ENCODE peak calls at places on chromosomes 1 and 21, in six cellular contexts. P is K562, X is GM12891, O is HepG2, U is H1, H is GM12878. R is an unnamed sample.

GRCh38 chr1:232036161-232036942 is 409.8 kb downstream of the DISC1 start:
- DNase-seq in X (no peak), H (no peak), O (no peak), P (no peak), U (no peak), R (no peak)

GRCh38 chr1:154729031-154729442 is 121.1 kb upstream of the ADAR start:
- DNase-seq in O (peak), X (no peak), U (no peak), H (no peak), P (peak), R (no peak)

GRCh38 chr1:202247837-202248795 is 54.5 kb downstream of the LGR6 start:
- DNase-seq in O (no peak), H (no peak), X (no peak), P (no peak), U (no peak), R (no peak)

GRCh38 chr1:67869233-67869632 is 36.0 kb upstream of the GNG12 start:
- DNase-seq in H (no peak), X (no peak), P (no peak), U (no peak), O (no peak), R (no peak)

GRCh38 chr1:7171574-7171973 is 386.3 kb downstream of the CAMTA1 start:
- DNase-seq in U (no peak), X (no peak), H (no peak), P (no peak), O (no peak), R (no peak)

GRCh38 chr1:229986737-229987364 is 80.2 kb upstream of the GALNT2 start:
- DNase-seq in H (no peak), O (no peak), P (no peak), U (no peak), X (no peak), R (no peak)

GRCh38 chr1:9701661-9702060 is 50.1 kb downstream of the PIK3CD start:
- DNase-seq in U (no peak), O (no peak), H (no peak), P (no peak), X (no peak), R (no peak)

GRCh38 chr21:15729674-15730483 is at the start of gene USP25:
- DNase-seq in H (peak), X (peak), U (peak), P (peak), O (peak), R (peak)

GRCh38 chr1:233105225-233105624 is 154.8 kb downstream of the NTPCR start:
- DNase-seq in H (no peak), X (no peak), U (no peak), P (no peak), O (no peak), R (no peak)

GRCh38 chr1:222454782-222455181 is 93.1 kb downstream of the HHIPL2 start:
- DNase-seq in O (no peak), U (no peak), H (no peak), X (no peak), P (no peak), R (no peak)

GRCh38 chr1:29575826-29576225 is 339.5 kb downstream of the PTPRU start:
- DNase-seq in U (no peak), O (no peak), X (no peak), H (no peak), P (no peak), R (no peak)

GRCh38 chr1:155135416-155136197 is at the start of gene SLC50A1:
- DNase-seq in O (peak), H (peak), X (peak), P (peak), U (peak), R (peak)

GRCh38 chr1:23799570-23800395 is 771 bp downstream of the GALE start:
- DNase-seq in X (peak), U (peak), H (no peak), O (peak), P (peak), R (peak)

GRCh38 chr1:220430059-220430458 is 97.9 kb upstream of the MARK1 start:
- DNase-seq in X (no peak), O (no peak), P (no peak), H (no peak), U (no peak), R (no peak)

GRCh38 chr1:65393345-65393744 is 27.1 kb upstream of the LEPR start:
- DNase-seq in O (no peak), U (no peak), H (peak), X (no peak), P (no peak), R (peak)

GRCh38 chr1:93715529-93716126 is 34.0 kb upstream of the BCAR3 start:
- DNase-seq in X (no peak), P (no peak), U (no peak), H (no peak), O (no peak), R (no peak)

GRCh38 chr1:14915356-14916054 is 238.0 kb upstream of the TMEM51 start:
- DNase-seq in O (peak), H (no peak), U (peak), X (peak), P (peak), R (peak)

GRCh38 chr1:201678264-201679101 is 139.6 kb downstream of the NAV1 start:
- DNase-seq in P (no peak), O (no peak), U (peak), H (no peak), X (no peak), R (no peak)

GRCh38 chr1:40919475-40920011 is 57.4 kb upstream of the CITED4 start:
- DNase-seq in U (no peak), O (peak), X (no peak), P (no peak), H (no peak), R (no peak)

GRCh38 chr1:33347650-33347992 is 26.7 kb upstream of the A3GALT2 start:
- DNase-seq in X (no peak), O (peak), H (no peak), P (no peak), U (no peak), R (no peak)

GRCh38 chr1:93001893-93002292 is 40.6 kb upstream of the DIPK1A start:
- DNase-seq in X (no peak), P (no peak), O (no peak), U (no peak), H (no peak), R (no peak)

GRCh38 chr1:3237570-3237969 is 168.6 kb downstream of the PRDM16 start:
- DNase-seq in X (no peak), H (no peak), P (no peak), U (no peak), O (no peak), R (no peak)

GRCh38 chr1:86502721-86503430 is 34.1 kb downstream of the CLCA1 start:
- DNase-seq in U (peak), X (no peak), P (no peak), H (no peak), O (peak), R (no peak)

GRCh38 chr1:197081117-197081753 is 14.2 kb upstream of the F13B start:
- DNase-seq in H (no peak), O (no peak), X (no peak), P (no peak), U (no peak), R (no peak)

GRCh38 chr1:111571987-111572386 is 47.6 kb upstream of the RAP1A start:
- DNase-seq in U (no peak), H (no peak), P (no peak), X (no peak), O (no peak), R (no peak)

GRCh38 chr1:17135530-17135929 is 16.3 kb upstream of the PADI2 start:
- DNase-seq in X (no peak), O (no peak), U (no peak), H (no peak), P (no peak), R (no peak)

GRCh38 chr1:31038360-31038759 is 27.2 kb downstream of the PUM1 start:
- DNase-seq in P (no peak), H (no peak), X (no peak), O (no peak), U (no peak), R (no peak)

GRCh38 chr1:212613440-212614335 is 5.1 kb downstream of the ATF3 start:
- DNase-seq in O (no peak), X (no peak), P (no peak), H (no peak), U (no peak), R (no peak)

GRCh38 chr1:204369006-204369726 is 9.4 kb upstream of the PLEKHA6 start:
- DNase-seq in U (no peak), P (no peak), X (no peak), O (no peak), H (no peak), R (no peak)

GRCh38 chr1:14415396-14415795 is 183.1 kb upstream of the KAZN start:
- DNase-seq in X (no peak), U (peak), P (peak), H (no peak), O (no peak), R (no peak)

GRCh38 chr1:233081686-233082085 is 131.3 kb downstream of the NTPCR start:
- DNase-seq in X (no peak), O (no peak), U (no peak), P (no peak), H (no peak), R (no peak)

GRCh38 chr1:219495737-219496408 is 117.0 kb downstream of the ZC3H11B start:
- DNase-seq in X (no peak), O (no peak), P (no peak), H (no peak), U (no peak), R (no peak)

GRCh38 chr1:26820784-26821269 is 5.7 kb upstream of the ZDHHC18 start:
- DNase-seq in H (peak), P (no peak), O (peak), X (peak), U (no peak), R (peak)

GRCh38 chr21:30434033-30434631 is 4.1 kb downstream of the KRTAP13-4 start:
- DNase-seq in H (no peak), X (no peak), O (no peak), U (peak), P (peak), R (no peak)

GRCh38 chr1:23996700-23997229 is 16.6 kb upstream of the SRSF10 start:
- DNase-seq in H (no peak), P (no peak), X (no peak), U (no peak), O (no peak), R (no peak)

GRCh38 chr1:210328746-210329488 is at the start of gene HHAT:
- DNase-seq in U (peak), O (peak), P (peak), X (peak), H (no peak), R (peak)

GRCh38 chr1:93081716-93082115 is 2.6 kb downstream of the MTF2 start:
- DNase-seq in U (no peak), O (no peak), H (no peak), P (no peak), X (no peak), R (no peak)

GRCh38 chr1:111801071-111801850 is 45.6 kb downstream of the DDX20 start:
- DNase-seq in H (no peak), U (no peak), P (peak), O (no peak), X (no peak), R (no peak)

GRCh38 chr1:78493456-78493855 is 2.7 kb downstream of the PTGFR start:
- DNase-seq in P (no peak), U (no peak), O (no peak), H (no peak), X (no peak), R (no peak)

DNA sequence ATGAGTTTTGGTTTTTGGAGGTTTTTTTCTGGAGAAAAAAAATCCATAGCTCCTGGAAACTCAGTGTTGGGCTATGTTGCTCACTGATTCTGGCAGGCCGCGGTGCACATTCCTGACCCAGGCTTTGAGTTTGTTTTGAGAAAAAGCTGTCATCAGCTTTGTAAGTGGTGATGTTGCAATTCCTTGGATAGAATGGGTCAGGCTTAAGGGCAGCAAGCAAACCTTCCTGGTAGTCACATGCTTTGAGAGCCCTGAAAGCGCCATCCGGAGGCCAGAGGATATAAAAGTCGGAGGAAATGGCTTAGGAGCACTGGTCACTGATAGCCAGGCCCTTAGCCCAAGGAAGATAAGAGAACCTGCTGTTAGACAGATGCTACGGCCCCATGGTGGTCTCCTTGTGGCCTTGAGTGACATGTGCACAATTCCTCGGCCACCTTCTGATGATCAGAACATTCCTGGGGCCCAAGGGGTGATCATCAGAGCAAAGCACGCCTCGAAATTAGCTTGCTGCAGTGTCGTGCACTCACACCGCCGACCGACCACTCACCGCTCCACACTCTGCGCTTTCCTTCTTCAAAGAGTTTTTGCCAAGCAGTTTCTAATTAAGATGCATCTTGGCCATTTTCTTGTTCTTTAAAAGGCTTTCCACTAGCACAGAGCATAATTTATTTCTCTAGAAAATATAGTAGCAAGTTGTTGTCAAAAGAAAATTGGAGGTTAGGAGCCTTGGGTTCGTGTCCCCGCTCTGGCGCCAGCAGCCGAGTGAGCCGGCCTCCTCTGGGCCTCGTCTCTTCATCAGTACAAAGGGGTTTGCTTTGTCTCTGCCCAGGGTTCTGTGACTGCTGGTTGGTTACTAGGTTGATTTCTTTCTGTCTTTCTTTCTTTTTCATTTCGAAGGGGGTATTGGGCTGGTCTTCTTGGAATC is 78.7 kb downstream of the MAN1C1 start:
- DNase-seq in P (peak), U (no peak), X (no peak), H (no peak), O (peak), R (no peak)
- TF ChIP-seq POLR2AphosphoS5 in P (no peak), U (no peak), X (no peak), H (no peak), O (no peak), R (no peak)

DNA sequence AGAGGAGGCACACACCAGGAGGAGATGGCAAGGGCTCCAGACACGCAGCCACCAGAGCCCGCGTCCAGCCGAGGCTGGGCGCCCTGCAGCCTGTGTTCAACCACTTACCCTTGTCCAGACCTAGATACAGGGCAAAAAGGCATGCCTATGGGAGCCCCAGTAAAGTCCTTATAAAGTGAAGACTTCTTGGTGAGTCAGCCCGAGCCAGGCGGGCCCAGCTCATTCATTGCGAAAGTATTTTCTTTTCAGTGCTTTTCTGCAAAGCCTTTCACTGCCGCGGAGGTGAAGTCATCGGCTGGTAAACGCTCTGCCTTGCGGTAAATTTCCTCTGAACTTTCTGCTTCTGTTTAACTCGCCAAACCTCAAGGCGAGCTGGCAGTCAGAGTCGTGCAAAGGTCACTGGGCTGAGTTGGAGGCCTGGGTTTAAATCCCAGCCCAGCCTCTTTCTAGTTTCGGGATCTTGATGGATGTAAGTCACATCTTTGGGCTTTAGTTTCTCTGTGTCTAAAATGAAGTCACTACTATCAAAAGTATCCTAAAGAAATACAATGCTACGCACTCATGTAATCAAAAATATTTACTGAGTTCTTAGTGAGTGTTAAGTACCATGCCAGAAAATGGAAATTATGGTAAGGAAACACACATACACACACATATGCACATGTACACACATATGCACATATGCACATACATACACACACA is 54.7 kb upstream of the IFFO2 start:
- DNase-seq in X (no peak), U (no peak), H (peak), O (peak), P (no peak), R (no peak)
- TF ChIP-seq POLR2A in X (no peak), U (no peak), H (no peak), O (peak), P (no peak), R (no peak)

GRCh38 chr1:148353461-148354283 is 129.4 kb downstream of the PPIAL4G start:
- DNase-seq in P (peak), X (no peak), H (no peak), U (no peak), O (peak), R (no peak)
- TF ChIP-seq TAF1 in P (no peak), X (no peak), H (no peak), U (peak), O (no peak), R (no peak)

DNA sequence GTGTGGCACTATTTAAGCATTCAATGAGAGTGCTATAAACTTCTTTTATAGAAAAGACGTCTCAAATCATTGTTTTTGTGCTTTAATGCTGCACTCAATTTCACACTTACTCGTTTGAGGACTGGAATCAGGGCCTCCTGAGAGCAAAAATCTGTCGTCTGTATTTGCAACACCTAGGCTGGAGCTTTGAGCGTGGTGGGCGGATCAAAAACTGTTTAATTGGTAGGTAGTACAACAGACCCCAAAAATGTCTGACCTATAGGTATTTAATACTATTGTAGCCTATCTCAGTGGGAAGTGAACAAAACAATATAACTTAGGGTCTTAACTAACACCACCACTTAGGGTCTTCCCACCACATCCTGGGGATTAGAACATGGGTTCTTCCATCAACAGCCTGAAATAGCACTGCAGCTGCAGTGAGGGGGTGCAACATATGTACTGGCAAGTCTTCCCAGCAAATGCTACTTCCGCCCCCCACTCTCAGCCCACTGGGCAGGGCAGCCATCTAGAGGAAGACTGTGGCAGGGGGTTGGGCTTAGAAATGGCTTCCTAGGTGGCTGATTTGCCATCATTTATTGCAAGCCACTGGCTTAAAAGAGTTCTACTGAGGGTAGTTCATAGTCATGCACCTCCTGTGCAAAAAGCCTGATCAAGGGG is 48.3 kb downstream of the CD46 start:
- DNase-seq in U (no peak), H (no peak), X (no peak), P (no peak), O (no peak), R (no peak)
- TF ChIP-seq POLR2AphosphoS5 in U (peak), H (peak), X (no peak), P (no peak), O (no peak), R (no peak)

GRCh38 chr1:46667782-46668760 is at the start of gene ATPAF1:
- DNase-seq in O (peak), P (peak), X (peak), H (peak), U (peak), R (peak)
- TF ChIP-seq POLR2A in O (peak), P (no peak), X (peak), H (peak), U (peak), R (peak)

GRCh38 chr1:236953161-236953560 is 51.1 kb downstream of the MT1HL1 start:
- DNase-seq in P (no peak), O (no peak), U (no peak), X (no peak), H (no peak), R (no peak)
- TF ChIP-seq TAF1 in P (no peak), O (no peak), U (no peak), X (no peak), H (no peak), R (no peak)

GRCh38 chr1:43300661-43301094 is at the start of gene TIE1:
- DNase-seq in U (no peak), X (no peak), O (no peak), P (no peak), H (no peak), R (no peak)
- TF ChIP-seq POLR2AphosphoS5 in U (no peak), X (no peak), O (no peak), P (no peak), H (no peak), R (no peak)

GRCh38 chr1:1560178-1560577 is 14.5 kb downstream of the SSU72 start:
- DNase-seq in H (no peak), U (no peak), P (no peak), O (no peak), X (no peak), R (no peak)

GRCh38 chr1:1564278-1564677 is 10.4 kb downstream of the SSU72 start:
- DNase-seq in H (no peak), X (no peak), O (no peak), U (no peak), P (no peak), R (no peak)

GRCh38 chr1:1562556-1563195 is 12.0 kb downstream of the SSU72 start:
- DNase-seq in P (no peak), X (no peak), H (no peak), O (no peak), U (no peak), R (no peak)

GRCh38 chr1:1563688-1564087 is 11.0 kb downstream of the SSU72 start:
- DNase-seq in H (no peak), U (no peak), X (no peak), O (no peak), P (no peak), R (no peak)

GRCh38 chr1:1561801-1562470 is 12.7 kb downstream of the SSU72 start:
- DNase-seq in P (no peak), U (no peak), X (no peak), O (no peak), H (no peak), R (no peak)
- TF ChIP-seq POLR2A in P (peak), U (no peak), X (peak), O (no peak), H (no peak), R (no peak)

GRCh38 chr1:25729774-25730173 is 70.2 kb upstream of the SELENON start:
- DNase-seq in P (no peak), H (no peak), O (no peak), X (no peak), U (no peak), R (no peak)

GRCh38 chr1:25727026-25727818 is 72.8 kb upstream of the SELENON start:
- DNase-seq in H (no peak), O (no peak), P (no peak), U (no peak), X (no peak), R (no peak)

GRCh38 chr1:25729045-25729444 is 70.9 kb upstream of the SELENON start:
- DNase-seq in H (no peak), O (no peak), U (no peak), X (no peak), P (no peak), R (no peak)

GRCh38 chr1:25728301-25728935 is 71.6 kb upstream of the SELENON start:
- DNase-seq in X (no peak), O (no peak), U (no peak), H (no peak), P (no peak), R (no peak)

GRCh38 chr1:25727819-25728286 is 72.1 kb upstream of the SELENON start:
- DNase-seq in H (no peak), O (peak), X (no peak), U (peak), P (peak), R (no peak)
- TF ChIP-seq TAF1 in H (no peak), O (no peak), X (no peak), U (no peak), P (no peak), R (no peak)

R was measured in GM12892.